ENCODE peak calls at places on chromosomes 1 and 21, in eight cellular contexts. One of them, this sample, is unnamed.
A peak's percentile ranks its signal among the peaks of the same experiment; 100 is the strongest.

GRCh38 chr1:232988572-232989040 is 38.2 kb downstream of the NTPCR start:
- DNase-seq in AG09309: no peak
- DNase-seq in H9: no peak
- DNase-seq in heart right ventricle: no peak
- DNase-seq in NCI-H524: peak; percentile 97
- DNase-seq in fibroblast of mammary gland: no peak
- DNase-seq in heart left ventricle: no peak
- DNase-seq in kidney glomerular epithelial cell: peak; percentile 29
- DNase-seq in this sample: no peak

GRCh38 chr1:99496067-99496466 is 149.8 kb upstream of the PALMD start:
- DNase-seq in AG09309: no peak
- DNase-seq in H9: no peak
- DNase-seq in heart right ventricle: no peak
- DNase-seq in NCI-H524: no peak
- DNase-seq in fibroblast of mammary gland: peak; percentile 34
- DNase-seq in heart left ventricle: no peak
- DNase-seq in kidney glomerular epithelial cell: no peak
- DNase-seq in this sample: no peak

GRCh38 chr1:14017531-14017961 is 317.6 kb downstream of the PRDM2 start:
- DNase-seq in AG09309: no peak
- DNase-seq in H9: no peak
- DNase-seq in heart right ventricle: no peak
- DNase-seq in NCI-H524: peak; percentile 1
- DNase-seq in fibroblast of mammary gland: peak; percentile 8
- DNase-seq in heart left ventricle: no peak
- DNase-seq in kidney glomerular epithelial cell: peak; percentile 58
- DNase-seq in this sample: no peak

GRCh38 chr1:235008239-235008638 is 120.4 kb downstream of the TOMM20 start:
- DNase-seq in AG09309: no peak
- DNase-seq in H9: no peak
- DNase-seq in heart right ventricle: no peak
- DNase-seq in NCI-H524: no peak
- DNase-seq in fibroblast of mammary gland: peak; percentile 31
- DNase-seq in heart left ventricle: no peak
- DNase-seq in kidney glomerular epithelial cell: no peak
- DNase-seq in this sample: no peak

GRCh38 chr1:70090875-70091274 is 114.5 kb downstream of the LRRC40 start:
- DNase-seq in AG09309: peak; percentile 20
- DNase-seq in H9: no peak
- DNase-seq in heart right ventricle: no peak
- DNase-seq in NCI-H524: no peak
- DNase-seq in fibroblast of mammary gland: peak; percentile 69
- DNase-seq in heart left ventricle: no peak
- DNase-seq in kidney glomerular epithelial cell: peak; percentile 3
- DNase-seq in this sample: no peak

GRCh38 chr1:84141177-84142003 is 2.7 kb upstream of the PRKACB start:
- DNase-seq in AG09309: no peak
- DNase-seq in H9: no peak
- DNase-seq in heart right ventricle: no peak
- DNase-seq in NCI-H524: no peak
- DNase-seq in fibroblast of mammary gland: peak; percentile 33
- DNase-seq in heart left ventricle: no peak
- DNase-seq in kidney glomerular epithelial cell: peak; percentile 48
- DNase-seq in this sample: no peak

GRCh38 chr1:172719694-172720138 is 60.8 kb downstream of the FASLG start:
- DNase-seq in AG09309: peak; percentile 17
- DNase-seq in H9: no peak
- DNase-seq in heart right ventricle: no peak
- DNase-seq in NCI-H524: peak; percentile 21
- DNase-seq in fibroblast of mammary gland: peak; percentile 68
- DNase-seq in heart left ventricle: no peak
- DNase-seq in kidney glomerular epithelial cell: peak; percentile 52
- DNase-seq in this sample: peak; percentile 57

GRCh38 chr1:79353224-79353623 is 346.7 kb upstream of the ADGRL4 start:
- DNase-seq in AG09309: peak; percentile 62
- DNase-seq in H9: no peak
- DNase-seq in heart right ventricle: no peak
- DNase-seq in NCI-H524: peak; percentile 12
- DNase-seq in fibroblast of mammary gland: peak; percentile 83
- DNase-seq in heart left ventricle: peak; percentile 18
- DNase-seq in kidney glomerular epithelial cell: peak; percentile 15
- DNase-seq in this sample: peak; percentile 55

GRCh38 chr1:13830170-13830569 is 130.2 kb downstream of the PRDM2 start:
- DNase-seq in AG09309: no peak
- DNase-seq in H9: no peak
- DNase-seq in heart right ventricle: no peak
- DNase-seq in NCI-H524: no peak
- DNase-seq in fibroblast of mammary gland: no peak
- DNase-seq in heart left ventricle: no peak
- DNase-seq in kidney glomerular epithelial cell: no peak
- DNase-seq in this sample: no peak

GRCh38 chr1:226980565-226981385 is 40.7 kb downstream of the COQ8A start:
- DNase-seq in AG09309: no peak
- DNase-seq in H9: no peak
- DNase-seq in heart right ventricle: peak; percentile 78
- DNase-seq in NCI-H524: no peak
- DNase-seq in fibroblast of mammary gland: no peak
- DNase-seq in heart left ventricle: peak; percentile 70
- DNase-seq in kidney glomerular epithelial cell: no peak
- DNase-seq in this sample: peak; percentile 46

GRCh38 chr1:46613661-46614603 is 2.7 kb downstream of the MOB3C start:
- DNase-seq in AG09309: no peak
- DNase-seq in H9: peak; percentile 92
- DNase-seq in heart right ventricle: peak; percentile 93
- DNase-seq in NCI-H524: peak; percentile 86
- DNase-seq in fibroblast of mammary gland: peak; percentile 68
- DNase-seq in heart left ventricle: peak; percentile 92
- DNase-seq in kidney glomerular epithelial cell: no peak
- DNase-seq in this sample: peak; percentile 91

GRCh38 chr1:172054172-172054571 is 212.9 kb downstream of the DNM3 start:
- DNase-seq in AG09309: no peak
- DNase-seq in H9: no peak
- DNase-seq in heart right ventricle: no peak
- DNase-seq in NCI-H524: peak; percentile 4
- DNase-seq in fibroblast of mammary gland: peak; percentile 14
- DNase-seq in heart left ventricle: no peak
- DNase-seq in kidney glomerular epithelial cell: no peak
- DNase-seq in this sample: no peak

GRCh38 chr21:18803624-18804023 is 400.0 kb upstream of the TMPRSS15 start:
- DNase-seq in AG09309: no peak
- DNase-seq in H9: no peak
- DNase-seq in heart right ventricle: no peak
- DNase-seq in NCI-H524: no peak
- DNase-seq in fibroblast of mammary gland: no peak
- DNase-seq in heart left ventricle: no peak
- DNase-seq in kidney glomerular epithelial cell: no peak
- DNase-seq in this sample: no peak

GRCh38 chr1:12143631-12144155 is 23.1 kb upstream of the TNFRSF1B start:
- DNase-seq in AG09309: peak; percentile 91
- DNase-seq in H9: no peak
- DNase-seq in heart right ventricle: peak; percentile 74
- DNase-seq in NCI-H524: no peak
- DNase-seq in fibroblast of mammary gland: peak; percentile 97
- DNase-seq in heart left ventricle: peak; percentile 72
- DNase-seq in kidney glomerular epithelial cell: no peak
- DNase-seq in this sample: no peak

This sample was measured in endodermal cell.